ENCODE peak calls at places on chromosomes 3 and 15, in four cellular contexts. J, Y, K and P are unnamed samples.

GRCh38 chr3:37554364-37554763 is 307.3 kb upstream of the CTDSPL start:
- DNase-seq in J (no peak), Y (peak; percentile 17), K (no peak), P (no peak)

GRCh38 chr3:127368186-127369032 is 80.6 kb upstream of the PRR20G start:
- DNase-seq in J (no peak), Y (no peak), K (no peak), P (no peak)

GRCh38 chr3:30539214-30539613 is 67.2 kb upstream of the TGFBR2 start:
- DNase-seq in J (no peak), Y (no peak), K (no peak), P (no peak)

GRCh38 chr15:58401991-58402649 is 29.7 kb upstream of the LIPC start:
- DNase-seq in J (no peak), Y (no peak), K (no peak), P (no peak)

GRCh38 chr3:64650710-64651109 is 37.1 kb downstream of the ADAMTS9 start:
- DNase-seq in J (no peak), Y (no peak), K (no peak), P (no peak)

GRCh38 chr15:68729789-68730201 is 90.9 kb downstream of the ANP32A start:
- DNase-seq in J (no peak), Y (no peak), K (no peak), P (no peak)

GRCh38 chr3:96960661-96961330 is 146.4 kb downstream of the EPHA6 start:
- DNase-seq in J (no peak), Y (no peak), K (no peak), P (no peak)

GRCh38 chr15:31021067-31021665 is 29.7 kb upstream of the MTMR10 start:
- DNase-seq in J (no peak), Y (no peak), K (no peak), P (no peak)

GRCh38 chr3:155664922-155665695 is 79.8 kb downstream of the PLCH1 start:
- DNase-seq in J (no peak), Y (no peak), K (no peak), P (no peak)

GRCh38 chr3:101848326-101848725 is 988 bp upstream of the NFKBIZ start:
- DNase-seq in J (no peak), Y (no peak), K (no peak), P (no peak)

GRCh38 chr3:1616715-1617114 is 482.0 kb upstream of the CNTN4 start:
- DNase-seq in J (no peak), Y (no peak), K (no peak), P (no peak)

GRCh38 chr3:113086506-113087461 is 96.0 kb downstream of the GTPBP8 start:
- DNase-seq in J (no peak), Y (no peak), K (no peak), P (no peak)

GRCh38 chr15:72236381-72237285 is 5.6 kb upstream of the PKM start:
- DNase-seq in J (no peak), Y (peak; percentile 45), K (no peak), P (no peak)

GRCh38 chr15:101201411-101202174 is 50.3 kb downstream of the CHSY1 start:
- DNase-seq in J (peak; percentile 70), Y (no peak), K (no peak), P (peak; percentile 65)

GRCh38 chr3:120907659-120908029 is 361 bp upstream of the STXBP5L start:
- DNase-seq in J (no peak), Y (no peak), K (no peak), P (no peak)

GRCh38 chr3:24060055-24060454 is 115.0 kb downstream of the NR1D2 start:
- DNase-seq in J (no peak), Y (no peak), K (no peak), P (no peak)

GRCh38 chr3:196502775-196503181 is 790 bp downstream of the RNF168 start:
- DNase-seq in J (peak; percentile 44), Y (peak; percentile 7), K (peak; percentile 35), P (no peak)

GRCh38 chr3:64666171-64666581 is 21.6 kb downstream of the ADAMTS9 start:
- DNase-seq in J (no peak), Y (no peak), K (no peak), P (no peak)